ENCODE peak calls at places on chromosomes 7 and 10, in nine cellular contexts. N is fibroblast of mammary gland; K is HS-5; L is HuH-7; T is non-pigmented ciliary epithelial cell; Y is OCI-M1; A is activated CD8-positive, alpha-beta T cell treated with anti-CD3 and anti-CD28 coated beads for 36 hours; B is activated CD4-positive, alpha-beta T cell treated with anti-CD3 and anti-CD28 coated beads, Interleukin-2, amount 50 U/mL, for 1 hour; Z is AG20443. P is an unnamed sample.

GRCh38 chr7:35253680-35254495 is at the start of gene TBX20:
- DNase-seq in Z (peak), B (no peak), K (peak), T (no peak), N (peak), Y (peak), A (peak), L (no peak), P (no peak)

GRCh38 chr10:80487791-80488538 is 33.9 kb downstream of the TSPAN14 start:
- DNase-seq in Y (no peak), A (peak), Z (no peak), B (peak), K (no peak), L (no peak), T (no peak), N (no peak), P (no peak)

GRCh38 chr10:29328988-29329387 is 40.1 kb downstream of the LYZL1 start:
- DNase-seq in L (no peak), Y (no peak), A (no peak), B (no peak), K (no peak), Z (peak), N (peak), T (no peak), P (no peak)

GRCh38 chr7:73885975-73886798 is 25.2 kb downstream of the TMEM270 start:
- DNase-seq in K (no peak), N (peak), T (no peak), B (no peak), L (no peak), A (no peak), Z (peak), Y (peak), P (no peak)

GRCh38 chr7:82268632-82269031 is 174.9 kb downstream of the CACNA2D1 start:
- DNase-seq in Z (no peak), Y (no peak), L (no peak), T (no peak), B (no peak), K (no peak), N (no peak), A (no peak), P (no peak)

GRCh38 chr7:155787171-155787851 is 25.0 kb downstream of the SHH start:
- DNase-seq in B (no peak), T (no peak), N (no peak), K (no peak), L (peak), Y (no peak), Z (peak), A (no peak), P (no peak)

GRCh38 chr7:155425946-155426345 is 32.0 kb upstream of the EN2 start:
- DNase-seq in B (no peak), N (no peak), L (no peak), Z (no peak), Y (no peak), A (no peak), T (no peak), K (no peak), P (no peak)

GRCh38 chr10:20457656-20458055 is 439.5 kb downstream of the NEBL start:
- DNase-seq in T (no peak), K (no peak), Z (no peak), A (no peak), N (no peak), L (no peak), Y (no peak), B (no peak), P (no peak)

GRCh38 chr7:112038353-112038752 is 167.8 kb downstream of the DOCK4 start:
- DNase-seq in K (no peak), Z (no peak), N (no peak), A (no peak), B (no peak), L (no peak), Y (no peak), T (no peak), P (no peak)

GRCh38 chr10:6065845-6066244 is 3.7 kb upstream of the IL2RA start:
- DNase-seq in A (no peak), B (no peak), Y (peak), N (peak), L (no peak), K (no peak), Z (no peak), T (no peak), P (no peak)

GRCh38 chr10:113088194-113088593 is 138.1 kb downstream of the TCF7L2 start:
- DNase-seq in K (no peak), A (no peak), L (no peak), N (no peak), Y (no peak), T (no peak), B (no peak), Z (no peak), P (no peak)

GRCh38 chr10:28020080-28020860 is 21.4 kb upstream of the ODAD2 start:
- DNase-seq in Y (no peak), A (no peak), K (no peak), B (no peak), L (no peak), Z (no peak), N (peak), T (no peak), P (no peak)

GRCh38 chr10:77374189-77374656 is 263.4 kb downstream of the KCNMA1 start:
- DNase-seq in Z (no peak), Y (no peak), T (no peak), B (no peak), L (no peak), K (no peak), N (no peak), A (no peak), P (no peak)

GRCh38 chr7:152103066-152103465 is 77.6 kb downstream of the GALNT11 start:
- DNase-seq in A (no peak), L (no peak), T (no peak), Z (no peak), B (no peak), Y (no peak), N (no peak), K (no peak), P (no peak)

GRCh38 chr10:51934373-51934772 is 235.0 kb upstream of the CSTF2T start:
- DNase-seq in Y (no peak), L (no peak), B (no peak), A (no peak), Z (no peak), K (no peak), N (no peak), T (no peak), P (no peak)

GRCh38 chr10:15223174-15223573 is 54.7 kb upstream of the NMT2 start:
- DNase-seq in K (no peak), T (peak), A (no peak), L (no peak), Z (peak), B (no peak), Y (no peak), N (peak), P (no peak)

GRCh38 chr10:44261710-44262455 is 123.0 kb downstream of the CXCL12 start:
- DNase-seq in K (no peak), Z (peak), A (peak), L (no peak), T (no peak), Y (no peak), N (peak), B (no peak), P (no peak)

GRCh38 chr10:58771850-58772249 is 259.2 kb downstream of the BICC1 start:
- DNase-seq in B (no peak), Z (no peak), K (no peak), Y (no peak), N (no peak), T (no peak), A (no peak), L (no peak), P (no peak)

GRCh38 chr7:874036-874749 is 2.2 kb upstream of the GET4 start:
- DNase-seq in T (no peak), N (no peak), B (no peak), Y (no peak), L (no peak), A (no peak), K (no peak), Z (no peak), P (no peak)

GRCh38 chr7:12706900-12707536 is 19.6 kb downstream of the ARL4A start:
- DNase-seq in B (no peak), Z (no peak), Y (no peak), N (peak), K (no peak), A (no peak), T (no peak), L (no peak), P (no peak)

GRCh38 chr10:76210241-76210640 is 778.8 kb downstream of the LRMDA start:
- DNase-seq in T (no peak), K (no peak), N (peak), Z (no peak), B (no peak), Y (no peak), A (no peak), L (no peak), P (no peak)

GRCh38 chr7:149707448-149707886 is 65.9 kb downstream of the ZNF467 start:
- DNase-seq in T (no peak), Z (no peak), L (no peak), B (no peak), N (peak), K (no peak), A (no peak), Y (peak), P (no peak)

GRCh38 chr7:105992888-105993287 is 29.8 kb downstream of the CDHR3 start:
- DNase-seq in L (no peak), T (no peak), B (no peak), A (no peak), K (no peak), Y (no peak), N (no peak), Z (no peak), P (peak)

GRCh38 chr7:21318190-21318915 is 109.5 kb upstream of the SP4 start:
- DNase-seq in B (no peak), L (no peak), Z (no peak), T (no peak), N (no peak), K (no peak), A (no peak), Y (no peak), P (no peak)

GRCh38 chr7:2445898-2446555 is 30.2 kb downstream of the GRIFIN start:
- DNase-seq in L (no peak), K (no peak), T (no peak), Z (no peak), N (no peak), Y (no peak), B (no peak), A (no peak), P (no peak)

GRCh38 chr7:12607134-12607533 is 36.6 kb downstream of the SCIN start:
- DNase-seq in K (peak), T (no peak), Z (no peak), Y (no peak), L (no peak), A (no peak), N (no peak), B (no peak), P (no peak)

GRCh38 chr7:142883145-142883544 is 2.4 kb downstream of the TRPV6 start:
- DNase-seq in A (no peak), B (no peak), K (no peak), T (no peak), L (no peak), Z (no peak), N (no peak), Y (no peak), P (no peak)

GRCh38 chr7:20310963-20311742 is 19.5 kb upstream of the ITGB8 start:
- DNase-seq in Z (peak), N (peak), Y (peak), A (peak), K (peak), B (no peak), T (no peak), L (no peak), P (no peak)

GRCh38 chr10:26085549-26085948 is 131.0 kb upstream of the GAD2 start:
- DNase-seq in B (no peak), N (no peak), K (no peak), A (no peak), T (no peak), Y (no peak), Z (no peak), L (no peak), P (no peak)

GRCh38 chr10:43842496-43842895 is 193.8 kb upstream of the ZNF32 start:
- DNase-seq in L (no peak), N (no peak), A (no peak), Y (no peak), Z (no peak), B (no peak), K (no peak), T (no peak), P (no peak)

GRCh38 chr10:3268025-3268424 is 95.4 kb upstream of the PITRM1 start:
- DNase-seq in L (no peak), A (no peak), K (no peak), B (no peak), Y (no peak), T (no peak), N (no peak), Z (no peak), P (no peak)

GRCh38 chr7:157527686-157528085 is 190.9 kb downstream of the DNAJB6 start:
- DNase-seq in K (no peak), B (no peak), L (no peak), A (no peak), T (no peak), N (no peak), Y (no peak), Z (no peak), P (peak)

GRCh38 chr10:48639646-48640045 is 34.8 kb upstream of the ARHGAP22 start:
- DNase-seq in L (no peak), Z (no peak), A (no peak), T (no peak), K (no peak), Y (peak), B (no peak), N (peak), P (no peak)

GRCh38 chr7:112022128-112022527 is 184.1 kb downstream of the DOCK4 start:
- DNase-seq in A (no peak), N (no peak), B (no peak), T (no peak), K (no peak), Z (no peak), L (peak), Y (no peak), P (no peak)

GRCh38 chr10:93616844-93617360 is 4.6 kb downstream of the PDE6C start:
- DNase-seq in K (no peak), Z (no peak), N (no peak), B (no peak), T (no peak), A (no peak), Y (no peak), L (no peak), P (no peak)

GRCh38 chr10:34994565-34995142 is 95.5 kb downstream of the CUL2 start:
- DNase-seq in Z (peak), N (peak), A (peak), T (peak), K (no peak), L (peak), Y (peak), B (peak), P (peak)

GRCh38 chr7:1884583-1885350 is 214.7 kb downstream of the ELFN1 start:
- DNase-seq in B (no peak), A (no peak), K (no peak), N (peak), L (no peak), Y (no peak), Z (no peak), T (no peak), P (no peak)

GRCh38 chr10:93875032-93875358 is 18.8 kb upstream of the SLC35G1 start:
- DNase-seq in Y (no peak), N (peak), K (no peak), B (no peak), Z (no peak), T (no peak), L (no peak), A (no peak), P (no peak)

P was measured in DND-41.